ENCODE peak calls at places on chromosomes 1 and 21, in seven cellular contexts. X is upper lobe of left lung, D is suprapubic skin, S is H1, A is tibial nerve, F is A549, Z is stomach. R is an unnamed sample.
A peak's percentile ranks its signal among the peaks of the same experiment; 100 is the strongest.

GRCh38 chr1:113904292-113904673 is 316 bp downstream of the AP4B1 start:
- DNase-seq in A (no peak), X (no peak), F (no peak), Z (no peak), D (no peak), S (no peak), R (no peak)

GRCh38 chr1:201356701-201357100 is 20.8 kb downstream of the TNNT2 start:
- DNase-seq in F (no peak), S (no peak), X (no peak), Z (no peak), D (no peak), A (no peak), R (no peak)

GRCh38 chr1:59163268-59164092 is 133.4 kb upstream of the FGGY start:
- DNase-seq in Z (no peak), X (no peak), S (no peak), D (no peak), F (no peak), A (no peak), R (no peak)

GRCh38 chr1:206685256-206685748 is 597 bp downstream of the MAPKAPK2 start:
- DNase-seq in D (no peak), Z (no peak), X (no peak), S (no peak), F (peak; percentile 13), A (no peak), R (peak; percentile 63)

GRCh38 chr1:47187226-47187925 is 2.5 kb downstream of the PDZK1IP1 start:
- DNase-seq in F (no peak), X (no peak), A (no peak), S (no peak), D (no peak), Z (peak; percentile 21), R (no peak)

GRCh38 chr1:226444901-226445300 is 37.0 kb upstream of the PARP1 start:
- DNase-seq in X (no peak), A (no peak), S (no peak), D (no peak), Z (peak; percentile 29), F (no peak), R (no peak)

GRCh38 chr1:11052839-11053757 is 6.1 kb upstream of the MASP2 start:
- DNase-seq in D (no peak), Z (no peak), F (no peak), X (no peak), A (no peak), S (peak; percentile 78), R (no peak)

GRCh38 chr21:33308586-33309490 is 15.9 kb upstream of the IFNAR1 start:
- DNase-seq in X (no peak), S (peak; percentile 33), A (no peak), Z (no peak), D (no peak), F (no peak), R (no peak)

GRCh38 chr21:36859744-36860501 is 106.5 kb downstream of the HLCS start:
- DNase-seq in D (no peak), A (peak; percentile 24), S (peak; percentile 83), Z (peak; percentile 72), X (peak; percentile 70), F (peak; percentile 86), R (peak; percentile 63)

GRCh38 chr1:189851806-189852367 is 625.8 kb downstream of the BRINP3 start:
- DNase-seq in S (no peak), F (no peak), A (no peak), Z (no peak), D (no peak), X (no peak), R (no peak)

GRCh38 chr1:209603877-209604276 is 20.4 kb downstream of the CAMK1G start:
- DNase-seq in Z (no peak), A (no peak), D (no peak), F (no peak), S (no peak), X (no peak), R (no peak)

GRCh38 chr1:53526451-53527101 is 67.4 kb downstream of the DMRTB1 start:
- DNase-seq in A (peak; percentile 51), S (no peak), F (no peak), D (no peak), X (peak; percentile 30), Z (peak; percentile 56), R (peak; percentile 54)

GRCh38 chr1:203519053-203519770 is 25.3 kb downstream of the OPTC start:
- DNase-seq in Z (peak; percentile 73), S (no peak), F (no peak), D (no peak), A (no peak), X (no peak), R (no peak)

GRCh38 chr1:8862528-8862927 is 16.0 kb downstream of the ENO1 start:
- DNase-seq in D (no peak), A (no peak), S (peak; percentile 82), X (no peak), Z (no peak), F (peak; percentile 50), R (no peak)

GRCh38 chr1:248696775-248697174 is 5.8 kb downstream of the OR14I1 start:
- DNase-seq in S (no peak), A (no peak), Z (no peak), X (no peak), F (no peak), D (no peak), R (no peak)
- H3K9me3 ChIP-seq in S (peaks cover 70% of the 10 kb centered on the region), A (no peaks in the 10 kb centered on the region), Z (peaks cover 1% of the 10 kb centered on the region), X (no peaks in the 10 kb centered on the region), F (no peaks in the 10 kb centered on the region), D (no peaks in the 10 kb centered on the region), R (no peaks in the 10 kb centered on the region)

DNA sequence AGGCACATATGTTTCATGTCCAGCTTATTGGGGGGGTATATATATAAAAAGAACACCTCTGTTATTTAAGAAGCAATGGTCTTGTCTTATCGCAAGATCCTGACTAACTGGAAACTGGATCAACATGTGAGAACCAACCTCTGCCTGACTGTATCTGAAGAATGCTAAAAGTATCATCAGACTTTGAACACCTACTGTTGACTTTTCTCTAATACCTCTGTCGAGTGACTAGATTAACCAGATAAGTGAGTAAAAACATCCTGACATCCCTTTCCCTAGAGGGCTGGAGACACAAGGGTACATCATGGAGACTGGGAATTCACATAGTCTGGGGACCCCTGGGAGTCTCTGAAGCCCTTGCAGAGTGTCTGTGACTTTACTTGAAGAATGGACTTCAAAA is 26.3 kb upstream of the PIGC start:
- DNase-seq in F (peak; percentile 27), Z (no peak), X (no peak), D (no peak), A (no peak), S (no peak), R (no peak)
- TF ChIP-seq EP300 in F (no peak), Z (no peak), X (no peak), D (no peak), A (no peak), S (no peak), R (no peak)

DNA sequence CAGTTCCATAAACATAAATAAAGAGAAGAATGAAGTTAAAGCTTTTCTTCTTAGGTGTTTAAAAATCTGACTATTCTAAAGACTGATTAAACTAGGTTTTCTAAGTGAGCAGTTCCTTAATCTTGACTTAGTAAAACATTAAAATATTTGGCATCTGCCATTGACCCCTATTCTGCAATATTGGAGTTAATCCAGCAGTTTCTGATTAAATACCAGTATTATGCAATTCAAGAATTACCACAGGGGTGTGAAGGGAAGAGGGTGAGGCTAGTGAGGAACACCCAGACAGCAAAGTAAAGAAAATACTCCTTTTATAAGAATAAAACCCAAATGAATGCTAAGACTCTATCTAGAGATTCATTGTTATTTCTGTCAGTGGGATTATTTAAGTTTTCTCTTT is 40.9 kb downstream of the CLIC4 start:
- DNase-seq in Z (no peak), F (no peak), S (no peak), D (no peak), X (no peak), A (no peak), R (no peak)
- H3K4me1 ChIP-seq in Z (peaks cover 59% of the 10 kb centered on the region), F (peaks cover 9% of the 10 kb centered on the region), S (no peaks in the 10 kb centered on the region), D (peaks cover 10% of the 10 kb centered on the region), X (peaks cover 16% of the 10 kb centered on the region), A (peaks cover 88% of the 10 kb centered on the region), R (peaks cover 5% of the 10 kb centered on the region)

GRCh38 chr1:69863704-69864103 is 296.0 kb downstream of the LRRC7 start:
- DNase-seq in D (no peak), X (no peak), A (no peak), S (no peak), F (no peak), Z (no peak), R (no peak)

GRCh38 chr1:69858534-69858933 is 290.8 kb downstream of the LRRC7 start:
- DNase-seq in D (no peak), S (no peak), X (no peak), F (no peak), Z (no peak), A (no peak), R (no peak)

GRCh38 chr1:69861641-69862040 is 293.9 kb downstream of the LRRC7 start:
- DNase-seq in S (no peak), A (no peak), X (no peak), Z (no peak), F (no peak), D (no peak), R (no peak)

DNA sequence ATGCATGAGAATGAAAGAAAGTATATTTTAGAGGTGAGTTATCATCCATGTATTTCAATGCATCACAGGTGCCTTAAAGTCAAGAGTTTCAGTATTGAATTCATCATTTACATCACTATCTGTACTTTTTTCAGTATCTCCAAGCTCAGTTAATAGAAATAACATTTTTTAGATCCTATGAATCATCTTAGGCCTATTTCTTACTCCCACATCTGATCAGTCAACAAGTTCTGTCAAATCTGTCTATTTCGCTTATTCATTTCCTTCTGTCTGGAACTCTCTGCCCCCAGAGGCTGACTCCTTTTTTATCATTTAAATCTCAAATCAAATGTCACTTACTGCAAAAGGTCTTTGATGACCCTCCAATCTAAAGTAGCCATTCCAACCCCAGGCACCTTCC is 295.2 kb downstream of the LRRC7 start:
- DNase-seq in S (no peak), F (no peak), Z (no peak), D (no peak), X (no peak), A (no peak), R (no peak)
- H3K9me3 ChIP-seq in S (no peaks in the 10 kb centered on the region), F (no peaks in the 10 kb centered on the region), Z (no peaks in the 10 kb centered on the region), D (no peaks in the 10 kb centered on the region), X (no peaks in the 10 kb centered on the region), A (no peaks in the 10 kb centered on the region), R (no peaks in the 10 kb centered on the region)